ENCODE peak calls at places on chromosomes 13 and 19, in nine cellular contexts. J is hypothalamus; T is AG08395; W is skeletal muscle cell; Z is endothelial cell; Y is esophagus muscularis mucosa; O is activated T-helper 1 cell treated with anti-CD3 and anti-CD28 coated beads, Interleukin-12 subunit alpha, Interleukin-12 subunit beta, Interleukin-2, Interleukin-4 antibody, amounts not matched to agents 30 ng/mL and 10 ng/mL and 1 ng/mL, durations not matched to agents 14 hours and 24 hours and 36 hours; K is NCI-H1105 treated with DMSO at 0.1 percent for 48 hours; U is LHCN-M2. P is an unnamed sample.

GRCh38 chr19:46821512-46822359 is 28.9 kb downstream of the AP2S1 start:
- DNase-seq in J (no peak), T (no peak), W (no peak), Z (no peak), Y (no peak), O (peak; percentile 57), K (no peak), U (no peak), P (no peak)

GRCh38 chr13:111666377-111666776 is 345.9 kb downstream of the TEX29 start:
- DNase-seq in J (no peak), T (no peak), W (no peak), Z (no peak), Y (no peak), O (no peak), K (no peak), U (no peak), P (no peak)

GRCh38 chr19:40691421-40692211 is 1.2 kb upstream of the NUMBL start:
- DNase-seq in J (no peak), T (no peak), W (no peak), Z (no peak), Y (no peak), O (no peak), K (no peak), U (no peak), P (no peak)

GRCh38 chr13:110109910-110110309 is 197.0 kb downstream of the COL4A1 start:
- DNase-seq in J (no peak), T (peak; percentile 95), W (peak; percentile 93), Z (no peak), Y (no peak), O (no peak), K (no peak), U (peak; percentile 92), P (no peak)

GRCh38 chr13:64505511-64505910 is 2724.6 kb downstream of the PCDH9 start:
- DNase-seq in J (no peak), T (peak; percentile 6), W (peak; percentile 16), Z (no peak), Y (no peak), O (no peak), K (no peak), U (peak; percentile 12), P (no peak)

GRCh38 chr13:101919541-101920306 is 467.2 kb downstream of the ITGBL1 start:
- DNase-seq in J (no peak), T (peak; percentile 33), W (no peak), Z (peak; percentile 79), Y (no peak), O (no peak), K (peak; percentile 49), U (peak; percentile 12), P (peak; percentile 56)

GRCh38 chr13:106117035-106117434 is 418.4 kb downstream of the EFNB2 start:
- DNase-seq in J (no peak), T (peak; percentile 29), W (no peak), Z (no peak), Y (no peak), O (no peak), K (no peak), U (peak; percentile 64), P (no peak)

GRCh38 chr19:39246951-39247669 is 1.5 kb downstream of the IFNL4 start:
- DNase-seq in J (no peak), T (no peak), W (no peak), Z (peak; percentile 30), Y (no peak), O (no peak), K (peak; percentile 40), U (no peak), P (no peak)

GRCh38 chr19:8473652-8474476 is 28.6 kb downstream of the PRAM1 start:
- DNase-seq in J (no peak), T (no peak), W (no peak), Z (no peak), Y (no peak), O (no peak), K (no peak), U (no peak), P (no peak)

P was measured in neuronal stem cell.